ENCODE peak calls at places on chromosomes 3 and 15, in four cellular contexts. K is HepG2, U is HCT116, W is K562. G is an unnamed sample. For H3K36me3, the result is how much of the 10 kb centered on the place peaks cover.

GRCh38 chr15:60021589-60022378 is 17.7 kb downstream of the FOXB1 start:
- DNase-seq in U (no peak), K (no peak), W (no peak), G (no peak)

GRCh38 chr15:41024880-41025279 is 71.6 kb downstream of the CHAC1 start:
- DNase-seq in U (no peak), W (no peak), K (no peak), G (no peak)

GRCh38 chr3:57821765-57822164 is 65.7 kb downstream of the SLMAP start:
- DNase-seq in U (no peak), K (no peak), W (no peak), G (no peak)

GRCh38 chr3:30308131-30308530 is 298.3 kb upstream of the TGFBR2 start:
- DNase-seq in U (no peak), K (no peak), W (no peak), G (no peak)

GRCh38 chr3:146542179-146542578 is 2.2 kb downstream of the PLSCR1 start:
- DNase-seq in W (no peak), K (no peak), U (no peak), G (no peak)

GRCh38 chr3:46852839-46853355 is 10.3 kb downstream of the MYL3 start:
- DNase-seq in W (no peak), K (no peak), U (no peak), G (no peak)

GRCh38 chr3:43024183-43024865 is 45.2 kb downstream of the GASK1A start:
- DNase-seq in U (no peak), W (no peak), K (no peak), G (no peak)

GRCh38 chr3:14719006-14719405 is 44.1 kb downstream of the C3orf20 start:
- DNase-seq in W (no peak), K (no peak), U (no peak), G (no peak)

GRCh38 chr15:49135893-49136292 is 19.5 kb downstream of the COPS2 start:
- DNase-seq in U (no peak), K (no peak), W (no peak), G (no peak)

GRCh38 chr3:89964347-89964746 is 856.9 kb downstream of the EPHA3 start:
- DNase-seq in W (no peak), K (no peak), U (no peak), G (no peak)

GRCh38 chr15:70033529-70034140 is 64.1 kb downstream of the TLE3 start:
- DNase-seq in K (no peak), W (no peak), U (no peak), G (no peak)

GRCh38 chr15:72358532-72359180 is 17.2 kb downstream of the HEXA start:
- DNase-seq in U (no peak), K (peak), W (peak), G (no peak)

GRCh38 chr3:154430014-154430413 is at the start of gene GPR149:
- DNase-seq in W (no peak), K (no peak), U (peak), G (no peak)

GRCh38 chr15:63083046-63083445 is 38.6 kb upstream of the LACTB start:
- DNase-seq in W (no peak), K (no peak), U (no peak), G (no peak)

GRCh38 chr3:15578272-15578671 is 23.1 kb downstream of the HACL1 start:
- DNase-seq in K (no peak), W (no peak), U (no peak), G (no peak)

GRCh38 chr15:101127503-101128076 is 124.3 kb downstream of the CHSY1 start:
- DNase-seq in W (no peak), U (peak), K (peak), G (no peak)

GRCh38 chr3:158802399-158803023 is 657 bp downstream of the MFSD1 start:
- DNase-seq in W (no peak), U (no peak), K (no peak), G (no peak)

GRCh38 chr3:158804441-158804840 is 2.6 kb downstream of the MFSD1 start:
- DNase-seq in W (no peak), U (no peak), K (no peak), G (no peak)

GRCh38 chr3:158801200-158801599 is 654 bp upstream of the MFSD1 start:
- DNase-seq in K (no peak), W (peak), U (no peak), G (no peak)

DNA sequence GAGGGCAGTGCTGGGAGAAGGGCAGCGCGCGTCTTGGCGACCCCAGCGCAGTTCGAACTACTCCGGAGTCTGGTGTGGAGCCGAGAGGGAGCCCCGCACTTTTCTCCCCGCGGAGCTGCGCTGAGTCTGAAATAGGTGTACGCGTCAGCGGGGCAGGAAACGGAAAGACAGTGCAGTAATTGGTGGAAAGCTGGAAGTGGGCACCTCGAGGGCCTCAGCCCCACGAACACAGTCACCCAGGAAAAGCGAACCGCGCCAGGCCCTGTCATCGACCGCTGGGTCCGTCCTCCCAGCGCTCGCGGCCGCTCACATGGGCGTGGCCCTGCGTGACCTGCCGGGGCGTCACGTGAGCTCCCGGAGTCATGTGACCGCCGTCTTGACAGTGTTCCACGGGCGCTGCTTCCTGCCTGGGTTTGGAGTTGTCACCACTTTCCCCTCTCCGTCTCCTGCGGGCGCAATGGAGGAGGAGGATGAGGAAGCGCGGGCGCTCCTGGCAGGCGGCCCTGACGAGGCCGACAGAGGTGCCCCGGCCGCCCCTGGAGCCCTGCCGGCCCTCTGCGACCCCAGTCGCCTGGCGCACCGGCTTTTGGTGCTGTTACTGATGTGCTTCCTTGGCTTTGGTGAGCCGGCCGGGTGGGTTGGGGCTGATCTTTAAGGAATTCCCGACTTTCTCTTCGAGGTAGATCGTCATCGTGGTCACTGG is at the start of gene MFSD1:
- DNase-seq in W (peak), U (peak), K (peak), G (peak)
- TF ChIP-seq REST in W (no peak), U (no peak), K (no peak), G (no peak)

DNA sequence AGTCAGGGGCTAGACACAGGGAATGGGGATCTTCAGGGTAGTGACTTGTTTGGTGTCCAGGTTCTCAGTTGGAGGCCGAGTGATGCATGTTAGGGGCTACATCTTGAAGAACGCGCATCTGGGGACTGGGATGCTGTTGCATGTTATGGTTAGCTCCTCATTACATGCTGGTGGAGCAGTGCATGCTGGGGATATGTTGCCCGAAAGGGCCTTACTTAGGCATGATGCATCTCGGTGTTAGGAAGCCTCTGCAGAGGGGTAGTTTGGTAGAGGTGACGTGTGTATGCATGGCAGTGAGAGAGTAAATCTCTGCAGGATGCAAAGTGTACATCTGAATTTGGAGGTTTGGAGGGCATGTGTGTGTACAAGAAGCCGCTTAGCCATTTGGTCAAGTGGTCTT is 2.4 kb downstream of the EIF4G1 start:
- DNase-seq in K (no peak), W (no peak), U (no peak), G (no peak)
- H3K36me3 ChIP-seq in K (under half), W (half or more), U (under half), G (under half)

GRCh38 chr15:34708422-34708821 is 46.4 kb downstream of the GJD2 start:
- DNase-seq in K (peak), W (peak), U (peak), G (peak)
- TF ChIP-seq TCF7L2 in K (no peak), W (no peak), U (no peak), G (no peak)

GRCh38 chr15:73984208-73984979 is 7.7 kb downstream of the STOML1 start:
- DNase-seq in U (no peak), W (no peak), K (no peak), G (no peak)

GRCh38 chr15:73983773-73984172 is 8.3 kb downstream of the STOML1 start:
- DNase-seq in K (no peak), W (no peak), U (no peak), G (no peak)

GRCh38 chr15:73983211-73983727 is 8.8 kb downstream of the STOML1 start:
- DNase-seq in U (peak), W (no peak), K (no peak), G (no peak)

GRCh38 chr15:73981761-73982222 is 10.3 kb downstream of the STOML1 start:
- DNase-seq in U (no peak), K (no peak), W (no peak), G (no peak)

GRCh38 chr15:73982251-73982962 is 9.7 kb downstream of the STOML1 start:
- DNase-seq in U (no peak), W (no peak), K (no peak), G (no peak)
- TF ChIP-seq REST in U (no peak), W (no peak), K (no peak), G (no peak)